ENCODE peak calls at places on chromosomes 12 and 14, in eight cellular contexts. One of them, this sample, is unnamed.

GRCh38 chr14:79544671-79545070 is 666.6 kb downstream of the DIO2 start:
- DNase-seq in ovary: no peak
- DNase-seq in CD4-positive, alpha-beta T cell: no peak
- DNase-seq in psoas muscle: no peak
- DNase-seq in CD8-positive, alpha-beta memory T cell: no peak
- DNase-seq in IMR-90: peak
- DNase-seq in right cardiac atrium: no peak
- DNase-seq in aorta: no peak
- DNase-seq in this sample: no peak

GRCh38 chr14:22866874-22867273 is 4.7 kb upstream of the LRP10 start:
- DNase-seq in ovary: no peak
- DNase-seq in CD4-positive, alpha-beta T cell: no peak
- DNase-seq in psoas muscle: no peak
- DNase-seq in CD8-positive, alpha-beta memory T cell: no peak
- DNase-seq in IMR-90: no peak
- DNase-seq in right cardiac atrium: no peak
- DNase-seq in aorta: no peak
- DNase-seq in this sample: no peak

GRCh38 chr14:62308927-62309326 is 546.7 kb downstream of the SNAPC1 start:
- DNase-seq in ovary: no peak
- DNase-seq in CD4-positive, alpha-beta T cell: no peak
- DNase-seq in psoas muscle: no peak
- DNase-seq in CD8-positive, alpha-beta memory T cell: no peak
- DNase-seq in IMR-90: no peak
- DNase-seq in right cardiac atrium: no peak
- DNase-seq in aorta: no peak
- DNase-seq in this sample: no peak

GRCh38 chr12:452667-453210 is 7.0 kb upstream of the B4GALNT3 start:
- DNase-seq in ovary: no peak
- DNase-seq in CD4-positive, alpha-beta T cell: peak
- DNase-seq in psoas muscle: peak
- DNase-seq in CD8-positive, alpha-beta memory T cell: peak
- DNase-seq in IMR-90: no peak
- DNase-seq in right cardiac atrium: peak
- DNase-seq in aorta: no peak
- DNase-seq in this sample: no peak

GRCh38 chr14:55514819-55515470 is 65.1 kb upstream of the KTN1 start:
- DNase-seq in ovary: no peak
- DNase-seq in CD4-positive, alpha-beta T cell: no peak
- DNase-seq in psoas muscle: no peak
- DNase-seq in CD8-positive, alpha-beta memory T cell: no peak
- DNase-seq in IMR-90: peak
- DNase-seq in right cardiac atrium: no peak
- DNase-seq in aorta: no peak
- DNase-seq in this sample: no peak

GRCh38 chr12:12214201-12214600 is 52.6 kb downstream of the LRP6 start:
- DNase-seq in ovary: no peak
- DNase-seq in CD4-positive, alpha-beta T cell: no peak
- DNase-seq in psoas muscle: no peak
- DNase-seq in CD8-positive, alpha-beta memory T cell: no peak
- DNase-seq in IMR-90: no peak
- DNase-seq in right cardiac atrium: no peak
- DNase-seq in aorta: no peak
- DNase-seq in this sample: no peak

GRCh38 chr12:117119592-117120198 is 20.5 kb upstream of the TESC start:
- DNase-seq in ovary: no peak
- DNase-seq in CD4-positive, alpha-beta T cell: no peak
- DNase-seq in psoas muscle: peak
- DNase-seq in CD8-positive, alpha-beta memory T cell: no peak
- DNase-seq in IMR-90: no peak
- DNase-seq in right cardiac atrium: no peak
- DNase-seq in aorta: no peak
- DNase-seq in this sample: no peak

GRCh38 chr12:130114952-130115351 is 47.3 kb upstream of the FZD10 start:
- DNase-seq in ovary: no peak
- DNase-seq in CD4-positive, alpha-beta T cell: no peak
- DNase-seq in psoas muscle: no peak
- DNase-seq in CD8-positive, alpha-beta memory T cell: no peak
- DNase-seq in IMR-90: no peak
- DNase-seq in right cardiac atrium: no peak
- DNase-seq in aorta: no peak
- DNase-seq in this sample: no peak

GRCh38 chr14:75044322-75044721 is 6.9 kb downstream of the MLH3 start:
- DNase-seq in ovary: no peak
- DNase-seq in CD4-positive, alpha-beta T cell: no peak
- DNase-seq in psoas muscle: no peak
- DNase-seq in CD8-positive, alpha-beta memory T cell: no peak
- DNase-seq in IMR-90: peak
- DNase-seq in right cardiac atrium: no peak
- DNase-seq in aorta: no peak
- DNase-seq in this sample: no peak

GRCh38 chr14:93231129-93231979 is 24.3 kb downstream of the UBR7 start:
- DNase-seq in ovary: peak
- DNase-seq in CD4-positive, alpha-beta T cell: no peak
- DNase-seq in psoas muscle: no peak
- DNase-seq in CD8-positive, alpha-beta memory T cell: no peak
- DNase-seq in IMR-90: peak
- DNase-seq in right cardiac atrium: peak
- DNase-seq in aorta: peak
- DNase-seq in this sample: no peak

GRCh38 chr14:68495638-68496114 is 297.2 kb downstream of the ZFP36L1 start:
- DNase-seq in ovary: no peak
- DNase-seq in CD4-positive, alpha-beta T cell: no peak
- DNase-seq in psoas muscle: no peak
- DNase-seq in CD8-positive, alpha-beta memory T cell: no peak
- DNase-seq in IMR-90: no peak
- DNase-seq in right cardiac atrium: no peak
- DNase-seq in aorta: no peak
- DNase-seq in this sample: no peak

GRCh38 chr12:127984386-127985055 is 282.4 kb upstream of the TMEM132C start:
- DNase-seq in ovary: no peak
- DNase-seq in CD4-positive, alpha-beta T cell: no peak
- DNase-seq in psoas muscle: no peak
- DNase-seq in CD8-positive, alpha-beta memory T cell: no peak
- DNase-seq in IMR-90: no peak
- DNase-seq in right cardiac atrium: no peak
- DNase-seq in aorta: no peak
- DNase-seq in this sample: no peak

GRCh38 chr12:122527478-122527944 is 462 bp downstream of the KNTC1 start:
- DNase-seq in ovary: no peak
- DNase-seq in CD4-positive, alpha-beta T cell: peak
- DNase-seq in psoas muscle: no peak
- DNase-seq in CD8-positive, alpha-beta memory T cell: no peak
- DNase-seq in IMR-90: peak
- DNase-seq in right cardiac atrium: no peak
- DNase-seq in aorta: peak
- DNase-seq in this sample: no peak

GRCh38 chr12:122526683-122527477 is at the start of the genes KNTC1 and RSRC2:
- DNase-seq in ovary: peak
- DNase-seq in CD4-positive, alpha-beta T cell: peak
- DNase-seq in psoas muscle: peak
- DNase-seq in CD8-positive, alpha-beta memory T cell: peak
- DNase-seq in IMR-90: peak
- DNase-seq in right cardiac atrium: peak
- DNase-seq in aorta: peak
- DNase-seq in this sample: peak

GRCh38 chr12:122528582-122528981 is 1.5 kb downstream of the KNTC1 start:
- DNase-seq in ovary: no peak
- DNase-seq in CD4-positive, alpha-beta T cell: no peak
- DNase-seq in psoas muscle: no peak
- DNase-seq in CD8-positive, alpha-beta memory T cell: no peak
- DNase-seq in IMR-90: no peak
- DNase-seq in right cardiac atrium: no peak
- DNase-seq in aorta: no peak
- DNase-seq in this sample: no peak

GRCh38 chr12:122533841-122534240 is 6.8 kb downstream of the KNTC1 start:
- DNase-seq in ovary: no peak
- DNase-seq in CD4-positive, alpha-beta T cell: no peak
- DNase-seq in psoas muscle: no peak
- DNase-seq in CD8-positive, alpha-beta memory T cell: no peak
- DNase-seq in IMR-90: peak
- DNase-seq in right cardiac atrium: no peak
- DNase-seq in aorta: no peak
- DNase-seq in this sample: no peak

DNA sequence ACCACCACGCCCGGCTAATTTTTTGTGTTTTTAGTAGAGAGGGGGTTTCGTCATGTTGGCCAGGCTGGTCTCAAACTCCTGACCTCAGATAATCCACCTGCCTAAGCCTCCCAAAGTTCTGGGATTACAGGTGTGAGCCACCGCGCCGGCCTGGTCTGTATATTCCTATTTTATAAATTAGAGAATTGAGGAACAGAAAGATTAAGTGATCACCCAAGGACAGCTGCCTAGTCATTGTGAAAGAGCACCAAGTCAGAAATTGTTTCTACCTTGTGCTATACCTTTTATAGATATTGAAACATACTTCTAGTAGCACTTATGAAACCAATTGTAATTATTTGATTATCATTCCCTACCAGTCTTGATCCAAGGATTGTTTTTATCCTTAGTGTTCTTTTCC is 1.9 kb downstream of the KNTC1 start:
- DNase-seq in ovary: no peak
- DNase-seq in CD4-positive, alpha-beta T cell: no peak
- DNase-seq in psoas muscle: no peak
- DNase-seq in CD8-positive, alpha-beta memory T cell: no peak
- DNase-seq in IMR-90: no peak
- DNase-seq in right cardiac atrium: no peak
- DNase-seq in aorta: no peak
- DNase-seq in this sample: no peak
- H3K27ac ChIP-seq in ovary: no peak
- H3K27ac ChIP-seq in CD4-positive, alpha-beta T cell: no peak
- H3K27ac ChIP-seq in psoas muscle: no peak
- H3K27ac ChIP-seq in CD8-positive, alpha-beta memory T cell: no peak
- H3K27ac ChIP-seq in IMR-90: no peak
- H3K27ac ChIP-seq in right cardiac atrium: no peak
- H3K27ac ChIP-seq in aorta: no peak
- H3K27ac ChIP-seq in this sample: no peak

GRCh38 chr12:109196332-109196731 is 79.9 kb downstream of the ACACB start:
- DNase-seq in ovary: no peak
- DNase-seq in CD4-positive, alpha-beta T cell: no peak
- DNase-seq in psoas muscle: no peak
- DNase-seq in CD8-positive, alpha-beta memory T cell: no peak
- DNase-seq in IMR-90: no peak
- DNase-seq in right cardiac atrium: no peak
- DNase-seq in aorta: no peak
- DNase-seq in this sample: no peak

GRCh38 chr12:109193896-109194295 is 77.5 kb downstream of the ACACB start:
- DNase-seq in ovary: no peak
- DNase-seq in CD4-positive, alpha-beta T cell: no peak
- DNase-seq in psoas muscle: no peak
- DNase-seq in CD8-positive, alpha-beta memory T cell: no peak
- DNase-seq in IMR-90: no peak
- DNase-seq in right cardiac atrium: no peak
- DNase-seq in aorta: no peak
- DNase-seq in this sample: no peak

GRCh38 chr12:109191621-109192250 is 75.3 kb downstream of the ACACB start:
- DNase-seq in ovary: no peak
- DNase-seq in CD4-positive, alpha-beta T cell: no peak
- DNase-seq in psoas muscle: no peak
- DNase-seq in CD8-positive, alpha-beta memory T cell: no peak
- DNase-seq in IMR-90: no peak
- DNase-seq in right cardiac atrium: no peak
- DNase-seq in aorta: no peak
- DNase-seq in this sample: no peak

GRCh38 chr12:109189291-109189690 is 72.9 kb downstream of the ACACB start:
- DNase-seq in ovary: no peak
- DNase-seq in CD4-positive, alpha-beta T cell: no peak
- DNase-seq in psoas muscle: no peak
- DNase-seq in CD8-positive, alpha-beta memory T cell: no peak
- DNase-seq in IMR-90: no peak
- DNase-seq in right cardiac atrium: no peak
- DNase-seq in aorta: no peak
- DNase-seq in this sample: no peak

DNA sequence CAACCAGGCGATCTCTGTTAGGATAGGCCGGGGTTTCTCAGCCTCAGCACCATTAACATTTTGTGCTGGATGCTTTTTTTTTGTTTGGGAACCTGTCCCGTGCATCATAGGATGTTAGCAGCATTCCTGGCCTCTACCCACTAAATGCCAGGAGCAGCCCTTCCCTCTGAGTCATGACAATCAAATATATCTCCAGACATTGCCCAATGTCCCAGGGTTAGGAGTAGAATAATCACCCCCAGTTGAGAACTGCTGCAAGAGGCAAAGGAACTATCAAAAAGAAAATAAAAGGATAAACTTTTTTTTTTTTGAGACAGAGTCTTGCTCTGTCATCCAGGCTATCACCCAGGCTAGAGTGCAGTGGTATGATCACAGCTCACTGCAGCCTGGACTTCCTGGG is 76.0 kb downstream of the ACACB start:
- DNase-seq in ovary: no peak
- DNase-seq in CD4-positive, alpha-beta T cell: no peak
- DNase-seq in psoas muscle: no peak
- DNase-seq in CD8-positive, alpha-beta memory T cell: no peak
- DNase-seq in IMR-90: peak
- DNase-seq in right cardiac atrium: no peak
- DNase-seq in aorta: no peak
- DNase-seq in this sample: no peak
- H3K27ac ChIP-seq in ovary: no peak
- H3K27ac ChIP-seq in CD4-positive, alpha-beta T cell: no peak
- H3K27ac ChIP-seq in psoas muscle: peak
- H3K27ac ChIP-seq in CD8-positive, alpha-beta memory T cell: no peak
- H3K27ac ChIP-seq in IMR-90: no peak
- H3K27ac ChIP-seq in right cardiac atrium: no peak
- H3K27ac ChIP-seq in aorta: no peak
- H3K27ac ChIP-seq in this sample: no peak

DNA sequence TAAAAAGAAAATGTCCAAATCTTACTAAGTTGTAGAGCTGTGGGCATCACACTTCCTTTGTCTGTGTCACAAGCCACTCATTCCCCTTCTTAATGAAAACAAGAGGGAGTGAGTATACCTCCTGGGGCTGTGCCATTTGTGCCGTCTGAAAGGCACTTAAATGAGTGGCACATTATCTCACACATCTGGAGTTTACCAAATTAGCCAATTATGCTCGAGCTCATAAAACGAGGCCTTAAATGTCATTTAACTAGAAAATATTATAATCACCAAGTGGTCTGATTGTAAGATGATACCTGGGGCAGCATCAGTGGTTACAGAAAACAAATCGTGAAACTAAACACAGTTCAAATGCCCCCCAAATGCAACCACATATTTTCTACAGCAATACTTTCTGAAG is 146.1 kb downstream of the PAX9 start:
- DNase-seq in ovary: no peak
- DNase-seq in CD4-positive, alpha-beta T cell: no peak
- DNase-seq in psoas muscle: no peak
- DNase-seq in CD8-positive, alpha-beta memory T cell: no peak
- DNase-seq in IMR-90: no peak
- DNase-seq in right cardiac atrium: no peak
- DNase-seq in aorta: no peak
- DNase-seq in this sample: no peak
- H3K27ac ChIP-seq in ovary: no peak
- H3K27ac ChIP-seq in CD4-positive, alpha-beta T cell: no peak
- H3K27ac ChIP-seq in psoas muscle: no peak
- H3K27ac ChIP-seq in CD8-positive, alpha-beta memory T cell: no peak
- H3K27ac ChIP-seq in IMR-90: no peak
- H3K27ac ChIP-seq in right cardiac atrium: no peak
- H3K27ac ChIP-seq in aorta: no peak
- H3K27ac ChIP-seq in this sample: no peak

GRCh38 chr12:7961395-7962188 is 25.6 kb upstream of the SLC2A3 start:
- DNase-seq in ovary: no peak
- DNase-seq in CD4-positive, alpha-beta T cell: no peak
- DNase-seq in psoas muscle: no peak
- DNase-seq in CD8-positive, alpha-beta memory T cell: no peak
- DNase-seq in IMR-90: peak
- DNase-seq in right cardiac atrium: no peak
- DNase-seq in aorta: no peak
- DNase-seq in this sample: no peak

GRCh38 chr12:7959278-7960063 is 23.5 kb upstream of the SLC2A3 start:
- DNase-seq in ovary: no peak
- DNase-seq in CD4-positive, alpha-beta T cell: peak
- DNase-seq in psoas muscle: no peak
- DNase-seq in CD8-positive, alpha-beta memory T cell: peak
- DNase-seq in IMR-90: no peak
- DNase-seq in right cardiac atrium: no peak
- DNase-seq in aorta: no peak
- DNase-seq in this sample: no peak
- H3K27ac ChIP-seq in ovary: no peak
- H3K27ac ChIP-seq in CD4-positive, alpha-beta T cell: peak
- H3K27ac ChIP-seq in psoas muscle: no peak
- H3K27ac ChIP-seq in CD8-positive, alpha-beta memory T cell: peak
- H3K27ac ChIP-seq in IMR-90: no peak
- H3K27ac ChIP-seq in right cardiac atrium: no peak
- H3K27ac ChIP-seq in aorta: no peak
- H3K27ac ChIP-seq in this sample: peak